ENCODE peak calls at places on chromosome 15, in ten cellular contexts. X, H, U, C, N, Z, V, W, K and Q are unnamed samples.

GRCh38 chr15:83999396-84000120 is 236.0 kb upstream of the GOLGA6L4 start:
- DNase-seq in X (no peak), H (no peak), U (no peak), C (no peak), N (no peak), Z (peak), V (peak), W (no peak), K (no peak), Q (no peak)

GRCh38 chr15:33910741-33911140 is 57.6 kb upstream of the CHRM5 start:
- DNase-seq in X (peak), H (no peak), U (no peak), C (no peak), N (no peak), Z (peak), V (peak), W (no peak), K (no peak), Q (no peak)

GRCh38 chr15:63708141-63708772 is 111.1 kb downstream of the FBXL22 start:
- DNase-seq in X (peak), H (no peak), U (peak), C (no peak), N (no peak), Z (no peak), V (no peak), W (no peak), K (no peak), Q (no peak)

GRCh38 chr15:72994778-72995177 is 57.5 kb upstream of the NEO1 start:
- DNase-seq in X (no peak), H (no peak), U (no peak), C (no peak), N (no peak), Z (no peak), V (no peak), W (no peak), K (no peak), Q (peak)

GRCh38 chr15:83200162-83200561 is 7.5 kb downstream of the HDGFL3 start:
- DNase-seq in X (peak), H (peak), U (peak), C (no peak), N (no peak), Z (peak), V (peak), W (no peak), K (no peak), Q (no peak)

GRCh38 chr15:44482088-44482487 is 54.7 kb downstream of the CTDSPL2 start:
- DNase-seq in X (peak), H (no peak), U (no peak), C (no peak), N (no peak), Z (peak), V (peak), W (no peak), K (no peak), Q (no peak)

GRCh38 chr15:59166601-59167265 is 39.9 kb upstream of the LDHAL6B start:
- DNase-seq in X (no peak), H (no peak), U (no peak), C (no peak), N (no peak), Z (peak), V (no peak), W (no peak), K (no peak), Q (no peak)

GRCh38 chr15:29903785-29904464 is 81.7 kb upstream of the TJP1 start:
- DNase-seq in X (no peak), H (no peak), U (no peak), C (no peak), N (no peak), Z (no peak), V (no peak), W (no peak), K (no peak), Q (no peak)

GRCh38 chr15:49863431-49864205 is 242.8 kb downstream of the DTWD1 start:
- DNase-seq in X (peak), H (no peak), U (peak), C (no peak), N (no peak), Z (peak), V (peak), W (no peak), K (no peak), Q (no peak)

GRCh38 chr15:89358755-89359439 is 24.3 kb upstream of the POLG start:
- DNase-seq in X (peak), H (peak), U (peak), C (peak), N (peak), Z (peak), V (peak), W (peak), K (peak), Q (peak)